ENCODE peak calls at places on chromosomes 7 and 10, in seven cellular contexts. W is upper lobe of left lung, A is HL-60, S is lower lobe of right lung, O is colonic mucosa, J is endothelial cell, E is RWPE1. R is an unnamed sample.

GRCh38 chr7:46414946-46415345 is 493.9 kb upstream of the IGFBP3 start:
- DNase-seq in J (no peak), W (no peak), E (no peak), A (no peak), O (no peak), S (no peak), R (no peak)

GRCh38 chr7:145692237-145692950 is 424.2 kb upstream of the CNTNAP2 start:
- DNase-seq in O (peak), S (no peak), J (no peak), A (no peak), W (no peak), E (peak), R (no peak)

GRCh38 chr7:85226401-85227085 is 39.7 kb upstream of the SEMA3D start:
- DNase-seq in J (no peak), S (no peak), O (no peak), W (no peak), A (no peak), E (no peak), R (no peak)

GRCh38 chr10:87095241-87095945 is 387 bp downstream of the SHLD2 start:
- DNase-seq in E (peak), J (peak), A (peak), O (peak), S (peak), W (peak), R (peak)

GRCh38 chr10:48287417-48288391 is 13.2 kb upstream of the FRMPD2 start:
- DNase-seq in E (no peak), J (no peak), A (no peak), W (no peak), S (no peak), O (no peak), R (no peak)

GRCh38 chr10:43879742-43880141 is 231.1 kb upstream of the ZNF32 start:
- DNase-seq in W (no peak), O (no peak), S (peak), A (no peak), J (no peak), E (no peak), R (no peak)

GRCh38 chr10:45427305-45427955 is 53.4 kb downstream of the ALOX5 start:
- DNase-seq in W (peak), J (no peak), S (no peak), O (no peak), A (no peak), E (no peak), R (no peak)

GRCh38 chr7:137989127-137989526 is 12.8 kb downstream of the CREB3L2 start:
- DNase-seq in A (no peak), J (no peak), O (no peak), E (no peak), W (no peak), S (no peak), R (no peak)

GRCh38 chr10:8075282-8076260 is 21.1 kb downstream of the GATA3 start:
- DNase-seq in A (no peak), O (no peak), E (no peak), J (no peak), W (no peak), S (no peak), R (no peak)

GRCh38 chr10:72310636-72311035 is 36.9 kb downstream of the DDIT4 start:
- DNase-seq in S (no peak), E (no peak), J (no peak), W (no peak), A (no peak), O (no peak), R (no peak)

GRCh38 chr10:78292987-78293865 is 259.6 kb downstream of the RPS24 start:
- DNase-seq in W (no peak), O (no peak), A (no peak), S (no peak), E (no peak), J (no peak), R (no peak)

GRCh38 chr7:44847920-44848634 is at the start of gene H2AZ2:
- DNase-seq in J (peak), E (peak), W (peak), A (peak), O (peak), S (peak), R (peak)

GRCh38 chr10:97724341-97724941 is 10.9 kb downstream of the MARVELD1 start:
- DNase-seq in A (peak), W (no peak), J (no peak), E (no peak), O (peak), S (no peak), R (no peak)

GRCh38 chr10:35642023-35642792 is at the start of gene FZD8:
- DNase-seq in J (peak), S (peak), O (peak), E (peak), A (peak), W (peak), R (peak)

GRCh38 chr10:7701158-7701742 is 1.9 kb upstream of the ITIH2 start:
- DNase-seq in E (no peak), O (no peak), S (no peak), W (no peak), A (no peak), J (no peak), R (no peak)

GRCh38 chr10:132458595-132459251 is 61.7 kb downstream of the PWWP2B start:
- DNase-seq in J (peak), O (peak), S (peak), E (peak), A (no peak), W (peak), R (peak)

GRCh38 chr7:127066974-127067373 is 185.8 kb downstream of the GRM8 start:
- DNase-seq in J (no peak), W (no peak), O (no peak), A (no peak), S (no peak), E (no peak), R (no peak)
- TF ChIP-seq CTCF in J (peak), W (no peak), O (no peak), A (peak), S (no peak), E (no peak), R (no peak)

GRCh38 chr7:140631602-140632001 is 9.0 kb downstream of the DENND2A start:
- DNase-seq in A (no peak), S (no peak), E (no peak), W (no peak), J (no peak), O (no peak), R (no peak)
- TF ChIP-seq CTCF in A (no peak), S (no peak), E (no peak), W (no peak), J (no peak), O (no peak), R (no peak)

GRCh38 chr7:116122972-116123595 is 87.3 kb upstream of the TES start:
- DNase-seq in E (peak), S (no peak), W (no peak), A (no peak), O (no peak), J (peak), R (no peak)
- TF ChIP-seq CTCF in E (peak), S (peak), W (peak), A (peak), O (peak), J (peak), R (peak)

DNA sequence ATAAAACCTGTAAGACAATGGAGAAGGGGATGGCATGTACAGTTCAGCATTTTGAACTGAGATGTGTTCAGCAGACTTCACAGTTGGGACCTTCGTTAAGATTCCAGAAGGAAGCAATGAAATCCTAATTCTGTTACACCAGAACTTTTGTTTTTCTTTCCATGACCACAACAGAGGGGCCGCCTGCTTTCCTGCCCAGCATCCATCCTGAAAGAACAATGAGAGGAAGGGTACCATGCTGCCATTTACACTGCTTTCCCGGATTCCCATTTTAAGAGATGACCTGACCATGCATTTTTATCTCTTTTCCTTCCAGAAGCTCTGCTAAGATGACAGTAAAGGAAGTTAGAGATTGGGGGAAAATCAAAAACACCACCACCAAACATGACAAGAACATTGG is 92.7 kb downstream of the PIP4K2A start:
- DNase-seq in J (peak), O (no peak), E (no peak), W (no peak), S (no peak), A (no peak), R (no peak)
- TF ChIP-seq CTCF in J (no peak), O (no peak), E (no peak), W (no peak), S (no peak), A (no peak), R (no peak)

R was measured in mesothelial cell of epicardium.